ENCODE peak calls at places on chromosomes 2 and 18, in six cellular contexts. D, R, Q, Z, F and H are unnamed samples.
A peak's percentile ranks its signal among the peaks of the same experiment; 100 is the strongest.

GRCh38 chr2:99998981-99999380 is 143.4 kb downstream of the AFF3 start:
- DNase-seq in Z (no peak), Q (no peak), F (no peak), R (no peak), D (no peak), H (no peak)

GRCh38 chr2:54524236-54524991 is 68.3 kb downstream of the SPTBN1 start:
- DNase-seq in Z (peak; percentile 46), D (no peak), R (peak; percentile 39), Q (peak; percentile 61), F (no peak), H (peak; percentile 60)

GRCh38 chr2:20599861-20600461 is 50.9 kb downstream of the HS1BP3 start:
- DNase-seq in R (no peak), F (no peak), Q (peak; percentile 45), Z (no peak), D (peak; percentile 6), H (no peak)

GRCh38 chr2:207258191-207258991 is 92.6 kb upstream of the KLF7 start:
- DNase-seq in R (no peak), Q (peak; percentile 90), D (peak; percentile 78), F (no peak), Z (no peak), H (peak; percentile 97)

GRCh38 chr2:219946529-219946928 is 319.1 kb downstream of the SLC4A3 start:
- DNase-seq in F (no peak), Z (no peak), Q (no peak), D (no peak), R (peak; percentile 24), H (no peak)

GRCh38 chr2:28004086-28004485 is 113.6 kb downstream of the BABAM2 start:
- DNase-seq in D (no peak), R (no peak), F (no peak), Q (no peak), Z (peak; percentile 71), H (peak; percentile 67)

GRCh38 chr18:41875094-41875780 is 79.8 kb upstream of the PIK3C3 start:
- DNase-seq in D (no peak), R (no peak), F (no peak), Q (no peak), Z (no peak), H (peak; percentile 68)

GRCh38 chr2:69241664-69242063 is 145.4 kb downstream of the GFPT1 start:
- DNase-seq in Z (no peak), Q (no peak), D (no peak), R (no peak), F (no peak), H (no peak)

GRCh38 chr2:235162070-235162469 is 210.3 kb downstream of the SH3BP4 start:
- DNase-seq in Q (no peak), D (no peak), F (no peak), Z (no peak), R (no peak), H (no peak)

GRCh38 chr2:202039278-202040100 is 5.8 kb downstream of the FZD7 start:
- DNase-seq in F (no peak), Q (no peak), D (no peak), Z (peak; percentile 13), R (peak; percentile 67), H (peak; percentile 24)

GRCh38 chr2:200077210-200077650 is 121.8 kb downstream of the MAIP1 start:
- DNase-seq in F (no peak), Q (no peak), Z (no peak), D (no peak), R (no peak), H (peak; percentile 77)

GRCh38 chr2:239180526-239181073 is 220.2 kb downstream of the HDAC4 start:
- DNase-seq in Q (no peak), Z (no peak), D (no peak), R (no peak), F (no peak), H (no peak)

GRCh38 chr2:15679386-15679924 is 87.8 kb downstream of the DDX1 start:
- DNase-seq in Q (no peak), Z (no peak), D (no peak), R (no peak), F (no peak), H (no peak)

GRCh38 chr18:11366410-11366809 is 217.0 kb upstream of the PIEZO2 start:
- DNase-seq in R (no peak), D (no peak), F (no peak), Q (no peak), Z (no peak), H (peak; percentile 55)

GRCh38 chr2:18413794-18414396 is 146.6 kb downstream of the RDH14 start:
- DNase-seq in D (no peak), Z (no peak), R (no peak), F (no peak), Q (peak; percentile 85), H (peak; percentile 83)

GRCh38 chr2:74894261-74895030 is 60.5 kb downstream of the HK2 start:
- DNase-seq in D (no peak), Z (no peak), R (no peak), Q (no peak), F (no peak), H (peak; percentile 65)

GRCh38 chr2:185811580-185811979 is 73.0 kb downstream of the FSIP2 start:
- DNase-seq in D (no peak), F (no peak), Q (no peak), R (peak; percentile 48), Z (no peak), H (no peak)

GRCh38 chr2:12514631-12515437 is 201.9 kb upstream of the TRIB2 start:
- DNase-seq in F (no peak), R (no peak), Z (peak; percentile 84), D (no peak), Q (no peak), H (no peak)

GRCh38 chr18:55326134-55326533 is 261.9 kb downstream of the TCF4 start:
- DNase-seq in D (no peak), R (no peak), F (no peak), Z (no peak), Q (no peak), H (no peak)

GRCh38 chr18:35671952-35672603 is 90.5 kb downstream of the GALNT1 start:
- DNase-seq in D (no peak), Z (no peak), F (no peak), R (no peak), Q (peak; percentile 57), H (peak; percentile 11)

GRCh38 chr2:157898591-157898996 is 22.5 kb upstream of the ACVR1 start:
- DNase-seq in Z (peak; percentile 84), Q (peak; percentile 59), R (no peak), F (peak; percentile 38), D (no peak), H (peak; percentile 59)

GRCh38 chr2:122074201-122074600 is 318.8 kb downstream of the TSN start:
- DNase-seq in F (no peak), D (no peak), Z (no peak), R (no peak), Q (no peak), H (no peak)

GRCh38 chr2:174873457-174873856 is 109.2 kb upstream of the CHRNA1 start:
- DNase-seq in D (no peak), Z (no peak), R (peak; percentile 38), Q (no peak), F (no peak), H (peak; percentile 73)

GRCh38 chr18:7727381-7728076 is 160.4 kb downstream of the PTPRM start:
- DNase-seq in F (no peak), R (no peak), Z (no peak), D (no peak), Q (no peak), H (peak; percentile 31)

GRCh38 chr18:35524236-35524635 is 26.5 kb upstream of the INO80C start:
- DNase-seq in Z (no peak), R (no peak), F (no peak), Q (no peak), D (no peak), H (no peak)

GRCh38 chr18:41113885-41114482 is 841.0 kb upstream of the PIK3C3 start:
- DNase-seq in F (no peak), Q (no peak), Z (no peak), D (no peak), R (no peak), H (peak; percentile 37)

GRCh38 chr18:49045585-49045984 is 94.8 kb upstream of the SMAD7 start:
- DNase-seq in Z (no peak), Q (no peak), D (no peak), R (peak; percentile 41), F (no peak), H (no peak)

DNA sequence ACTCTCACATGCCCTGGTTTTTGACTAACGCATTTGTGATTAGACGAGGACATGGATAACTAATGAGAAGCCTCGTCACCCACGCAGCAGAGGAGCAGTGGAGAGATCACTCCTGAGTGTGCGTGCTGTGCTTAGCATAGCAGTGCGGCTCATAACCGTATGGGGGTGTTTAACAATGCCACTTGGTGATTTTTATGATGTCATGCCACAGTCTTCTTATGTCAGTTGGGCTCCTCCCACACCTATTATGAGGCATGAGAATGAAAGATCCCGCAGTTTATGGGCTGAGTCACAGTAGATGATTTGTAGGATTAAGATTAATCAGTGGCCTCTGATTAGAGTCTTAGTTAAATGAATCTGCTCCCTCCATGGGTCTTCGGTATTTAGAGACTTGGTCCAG is 2.5 kb upstream of the SMIM21 start:
- DNase-seq in Q (no peak), Z (no peak), R (no peak), D (no peak), F (no peak), H (no peak)
- H3K27me3 ChIP-seq in Q (peaks cover 7% of the 10 kb centered on the region), Z (peaks cover 2% of the 10 kb centered on the region), R (no peaks in the 10 kb centered on the region), D (peaks cover 6% of the 10 kb centered on the region), F (peaks cover 12% of the 10 kb centered on the region), H (no peaks in the 10 kb centered on the region)

DNA sequence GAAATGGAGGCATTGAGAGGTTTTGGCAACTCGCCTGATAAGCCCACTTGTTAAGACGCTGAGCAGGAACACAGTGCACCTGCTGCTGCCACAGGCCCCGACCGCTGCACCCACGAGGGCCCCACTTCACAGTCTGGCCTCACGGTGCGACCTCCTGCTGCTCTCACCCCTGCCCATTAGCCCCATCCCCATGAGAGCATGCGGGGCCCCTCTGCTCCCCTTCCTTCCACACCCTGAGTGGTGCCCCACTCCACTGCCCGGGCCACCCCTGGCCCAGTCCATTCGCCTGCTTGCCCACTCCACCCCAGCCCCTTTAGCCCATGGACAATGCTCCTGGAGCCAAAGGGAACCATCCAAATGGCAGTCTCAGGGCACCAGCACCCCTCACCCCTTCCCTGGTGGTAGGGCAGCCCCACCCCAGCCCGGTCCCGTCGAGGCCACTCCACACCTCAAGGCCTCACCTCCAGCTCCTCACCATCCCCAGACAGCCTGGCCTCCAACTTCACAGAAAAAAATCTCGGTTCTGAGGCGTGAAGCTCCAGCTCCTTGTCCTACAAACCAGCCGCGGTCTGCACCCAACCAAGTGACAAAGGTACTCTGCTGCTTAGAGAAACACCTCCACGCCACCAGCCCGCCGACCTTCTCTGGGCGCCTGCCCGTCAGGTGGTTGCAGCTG is 6.7 kb upstream of the GPR55 start:
- DNase-seq in F (no peak), D (no peak), Z (no peak), R (no peak), Q (no peak), H (no peak)
- H3K27me3 ChIP-seq in F (no peaks in the 10 kb centered on the region), D (no peaks in the 10 kb centered on the region), Z (no peaks in the 10 kb centered on the region), R (no peaks in the 10 kb centered on the region), Q (no peaks in the 10 kb centered on the region), H (peaks cover 43% of the 10 kb centered on the region)

DNA sequence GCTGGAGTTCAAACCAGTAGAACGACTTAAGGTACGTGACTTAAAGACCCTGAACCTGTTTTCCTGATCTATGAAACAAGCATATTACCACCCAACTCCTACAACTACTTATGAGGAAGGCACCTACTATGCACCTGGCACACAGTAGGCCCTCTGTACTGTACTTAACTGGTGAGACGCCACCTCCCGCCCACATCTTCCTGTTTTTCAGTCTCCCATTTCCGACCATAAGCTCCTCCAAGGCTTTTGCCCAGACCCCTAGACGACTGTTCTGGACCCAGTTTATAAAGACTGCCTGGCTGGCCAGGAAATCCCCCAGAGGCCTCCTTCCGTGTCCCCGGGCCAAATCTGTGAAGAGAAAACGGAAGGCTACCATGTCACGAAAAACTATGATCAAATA is 1.5 kb downstream of the GALNT14 start:
- DNase-seq in D (no peak), F (no peak), Z (no peak), R (no peak), Q (no peak), H (no peak)
- H3K27me3 ChIP-seq in D (peaks cover 58% of the 10 kb centered on the region), F (peaks cover 61% of the 10 kb centered on the region), Z (peaks cover 35% of the 10 kb centered on the region), R (peaks cover 67% of the 10 kb centered on the region), Q (peaks cover 33% of the 10 kb centered on the region), H (peaks cover 57% of the 10 kb centered on the region)

GRCh38 chr2:189511210-189511609 is 69.4 kb downstream of the SLC40A1 start:
- DNase-seq in Q (no peak), Z (no peak), D (no peak), F (no peak), R (no peak), H (no peak)
- H3K27me3 ChIP-seq in Q (no peaks in the 10 kb centered on the region), Z (peaks cover 8% of the 10 kb centered on the region), D (no peaks in the 10 kb centered on the region), F (no peaks in the 10 kb centered on the region), R (no peaks in the 10 kb centered on the region), H (no peaks in the 10 kb centered on the region)